ENCODE peak calls at places on chromosomes 2 and 18, in eight cellular contexts. B, J, D, C, L, U, R and P are unnamed samples.

GRCh38 chr2:143128681-143129580 is at the start of gene ARHGAP15:
- DNase-seq in U (no peak), R (no peak), L (no peak), C (no peak), D (no peak), B (no peak), J (peak; percentile 66), P (no peak)

GRCh38 chr2:220134756-220135534 is 507.5 kb downstream of the SLC4A3 start:
- DNase-seq in D (no peak), B (no peak), C (peak; percentile 37), R (no peak), J (no peak), L (no peak), U (no peak), P (no peak)

GRCh38 chr2:145599761-145600160 is 1079.8 kb upstream of the ZEB2 start:
- DNase-seq in R (peak; percentile 66), D (no peak), C (no peak), J (no peak), L (no peak), B (no peak), U (no peak), P (no peak)

GRCh38 chr18:78932281-78932680 is 47.3 kb upstream of the SALL3 start:
- DNase-seq in U (no peak), D (no peak), J (no peak), L (no peak), C (no peak), R (no peak), B (no peak), P (no peak)

GRCh38 chr2:156649596-156649995 is 213.4 kb downstream of the GPD2 start:
- DNase-seq in C (peak; percentile 28), R (no peak), B (no peak), J (no peak), D (no peak), L (no peak), U (no peak), P (no peak)

GRCh38 chr2:86072271-86072858 is 33.3 kb downstream of the POLR1A start:
- DNase-seq in C (peak; percentile 90), R (peak; percentile 71), B (no peak), J (no peak), D (no peak), L (no peak), U (no peak), P (no peak)

GRCh38 chr18:8754995-8755955 is 49.9 kb downstream of the MTCL1 start:
- DNase-seq in J (peak; percentile 10), B (no peak), L (no peak), C (peak; percentile 87), U (no peak), D (peak; percentile 33), R (peak; percentile 80), P (no peak)

GRCh38 chr2:240626531-240627300 is 1.4 kb downstream of the GPR35 start:
- DNase-seq in D (no peak), B (no peak), U (no peak), C (no peak), J (peak; percentile 54), R (no peak), L (no peak), P (no peak)

GRCh38 chr2:215744514-215744913 is 268.8 kb downstream of the MREG start:
- DNase-seq in J (no peak), U (no peak), L (no peak), C (no peak), D (no peak), R (no peak), B (no peak), P (no peak)

GRCh38 chr2:217964255-217964654 is 38.5 kb downstream of the TNS1 start:
- DNase-seq in L (no peak), J (no peak), U (no peak), R (no peak), D (no peak), C (no peak), B (no peak), P (no peak)

GRCh38 chr2:215727507-215728503 is 285.5 kb downstream of the MREG start:
- DNase-seq in C (peak; percentile 61), R (peak; percentile 79), D (no peak), L (no peak), U (no peak), J (no peak), B (no peak), P (no peak)

GRCh38 chr2:188765522-188765921 is 208.7 kb upstream of the COL3A1 start:
- DNase-seq in U (no peak), C (peak; percentile 69), R (no peak), B (no peak), J (no peak), L (no peak), D (peak; percentile 32), P (no peak)

GRCh38 chr2:27152102-27152795 is 3.4 kb downstream of the TCF23 start:
- DNase-seq in C (no peak), B (no peak), R (no peak), D (no peak), U (no peak), J (no peak), L (no peak), P (no peak)

GRCh38 chr2:20288941-20289340 is 61.7 kb downstream of the PUM2 start:
- DNase-seq in B (peak; percentile 4), U (no peak), R (peak; percentile 67), D (peak; percentile 75), J (no peak), C (no peak), L (no peak), P (peak; percentile 11)

GRCh38 chr2:215421859-215422461 is 13.9 kb downstream of the FN1 start:
- DNase-seq in U (no peak), B (no peak), J (no peak), D (no peak), C (no peak), L (no peak), R (peak; percentile 42), P (no peak)

GRCh38 chr2:101718993-101719571 is 21.6 kb downstream of the MAP4K4 start:
- DNase-seq in J (peak; percentile 57), R (peak; percentile 25), U (no peak), L (no peak), D (no peak), C (no peak), B (no peak), P (no peak)

GRCh38 chr2:71856709-71857525 is 290.7 kb downstream of the CYP26B1 start:
- DNase-seq in J (peak; percentile 8), D (no peak), B (no peak), L (no peak), R (no peak), C (peak; percentile 62), U (no peak), P (no peak)

GRCh38 chr2:23283-23682 is 23.0 kb downstream of the FAM110C start:
- DNase-seq in J (no peak), C (no peak), B (no peak), D (no peak), L (no peak), U (no peak), R (no peak), P (no peak)